ENCODE peak calls at places on chromosomes 4 and X, in eight cellular contexts. P is ovary, D is stomach, H is K562, W is suprapubic skin, M is H1, J is adrenal gland, I is tibial nerve. N is an unnamed sample.

GRCh38 chrX:71098302-71098701 is 2.7 kb downstream of the FOXO4 start:
- DNase-seq in P (peak; percentile 47), H (peak; percentile 86), I (peak; percentile 61), W (no peak), M (no peak), J (peak; percentile 68), D (peak; percentile 60), N (no peak)

GRCh38 chrX:53738370-53738909 is 51.9 kb upstream of the HUWE1 start:
- DNase-seq in W (no peak), H (no peak), J (no peak), M (no peak), I (no peak), D (no peak), P (no peak), N (no peak)

GRCh38 chr4:128639586-128640270 is 169.8 kb upstream of the JADE1 start:
- DNase-seq in D (no peak), H (no peak), W (no peak), P (no peak), M (peak; percentile 41), J (no peak), I (no peak), N (no peak)

GRCh38 chr4:82583897-82584604 is 22.3 kb upstream of the TMEM150C start:
- DNase-seq in J (no peak), I (no peak), H (no peak), M (no peak), P (no peak), D (no peak), W (no peak), N (no peak)

GRCh38 chr4:110183643-110184042 is 14.8 kb downstream of the ELOVL6 start:
- DNase-seq in D (no peak), W (no peak), M (no peak), H (no peak), J (no peak), I (no peak), P (no peak), N (no peak)

GRCh38 chrX:153501530-153501929 is 6.8 kb downstream of the BGN start:
- DNase-seq in W (no peak), P (no peak), I (no peak), D (no peak), H (no peak), M (no peak), J (no peak), N (no peak)

GRCh38 chr4:79906996-79907395 is 166.0 kb downstream of the ANTXR2 start:
- DNase-seq in D (no peak), H (no peak), W (no peak), M (no peak), J (no peak), P (no peak), I (no peak), N (no peak)

GRCh38 chrX:74534569-74535038 is 79.8 kb downstream of the RLIM start:
- DNase-seq in I (no peak), M (no peak), J (no peak), P (no peak), H (no peak), D (no peak), W (no peak), N (peak; percentile 76)

GRCh38 chr4:154877110-154877760 is 96.2 kb downstream of the RBM46 start:
- DNase-seq in D (no peak), M (no peak), J (no peak), W (no peak), H (peak; percentile 4), I (no peak), P (no peak), N (no peak)

GRCh38 chrX:77564824-77565223 is 117.6 kb downstream of the FGF16 start:
- DNase-seq in D (no peak), H (no peak), P (no peak), J (no peak), M (no peak), I (no peak), W (no peak), N (no peak)

GRCh38 chr4:102867278-102868152 is 1.3 kb upstream of the CISD2 start:
- DNase-seq in W (no peak), H (peak; percentile 77), P (no peak), M (no peak), J (no peak), I (no peak), D (no peak), N (no peak)

GRCh38 chr4:188989371-188989770 is 850.1 kb downstream of the TRIML1 start:
- DNase-seq in M (no peak), H (no peak), J (no peak), W (no peak), P (no peak), D (no peak), I (no peak), N (no peak)

GRCh38 chrX:56813318-56813837 is 84.3 kb downstream of the NBDY start:
- DNase-seq in M (no peak), J (peak; percentile 50), W (no peak), P (no peak), D (no peak), I (peak; percentile 19), H (peak; percentile 46), N (peak; percentile 87)

GRCh38 chrX:6695717-6696116 is 160.8 kb upstream of the VCX3A start:
- DNase-seq in J (no peak), M (no peak), D (no peak), P (no peak), W (no peak), I (no peak), H (no peak), N (no peak)

GRCh38 chrX:137166591-137166990 is 132.8 kb upstream of the GPR101 start:
- DNase-seq in I (no peak), M (peak; percentile 57), W (no peak), J (no peak), P (no peak), H (peak; percentile 24), D (peak; percentile 42), N (no peak)

GRCh38 chr4:80307774-80308465 is 27.6 kb upstream of the CFAP299 start:
- DNase-seq in D (no peak), P (peak; percentile 22), J (no peak), W (no peak), H (peak; percentile 42), M (no peak), I (no peak), N (no peak)

GRCh38 chr4:183253451-183253850 is 66.6 kb downstream of the CLDN22 start:
- DNase-seq in P (no peak), D (no peak), W (no peak), H (no peak), J (no peak), M (no peak), I (no peak), N (no peak)

GRCh38 chr4:10087152-10087791 is 29.3 kb downstream of the WDR1 start:
- DNase-seq in H (no peak), I (no peak), W (no peak), M (no peak), D (no peak), J (no peak), P (no peak), N (no peak)

GRCh38 chrX:144586756-144587155 is 660.5 kb upstream of the SPANXN1 start:
- DNase-seq in H (no peak), J (no peak), I (no peak), P (no peak), D (no peak), M (no peak), W (no peak), N (no peak)

GRCh38 chr4:7938513-7939376 is 916 bp downstream of the AFAP1 start:
- DNase-seq in P (peak; percentile 55), D (peak; percentile 38), J (no peak), H (no peak), I (peak; percentile 17), W (no peak), M (no peak), N (no peak)

GRCh38 chrX:45986971-45987370 is 558.2 kb downstream of the ZNF674 start:
- DNase-seq in D (no peak), I (no peak), J (no peak), H (no peak), W (no peak), M (no peak), P (no peak), N (no peak)

GRCh38 chr4:25890653-25891485 is 23.2 kb upstream of the SMIM20 start:
- DNase-seq in M (peak; percentile 54), W (no peak), H (no peak), D (no peak), I (no peak), J (no peak), P (no peak), N (no peak)

DNA sequence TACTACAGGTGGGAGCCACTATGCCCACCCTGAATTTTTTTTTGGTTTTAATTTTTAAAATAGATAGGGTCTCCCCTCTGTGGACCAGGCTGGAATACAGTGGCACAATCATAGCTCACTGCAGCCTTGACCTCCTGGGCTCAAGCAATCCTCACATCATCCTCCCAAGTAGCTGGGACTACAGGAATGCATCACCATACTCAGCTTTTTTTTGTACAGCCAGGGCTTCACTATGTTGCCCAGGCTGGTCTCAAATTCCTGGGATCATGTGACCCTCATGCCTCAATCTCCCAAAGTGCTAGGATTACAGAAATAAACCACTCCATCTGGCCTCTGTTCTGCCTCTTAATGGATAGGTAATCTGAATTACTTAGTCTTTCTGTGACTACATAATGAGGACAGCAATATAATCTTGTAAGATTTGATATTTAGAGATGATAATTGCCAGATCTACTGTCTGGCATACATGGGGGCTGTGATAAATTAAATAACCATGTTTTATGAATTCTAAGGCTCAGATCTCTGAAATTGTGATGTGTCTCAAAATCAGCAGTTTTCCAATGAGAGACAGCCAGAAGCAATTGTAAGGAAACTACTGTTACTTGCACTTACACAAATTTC is 26.7 kb downstream of the PDS5A start:
- DNase-seq in H (no peak), W (no peak), J (no peak), D (no peak), P (no peak), M (no peak), I (no peak), N (no peak)
- H3K27ac ChIP-seq in H (no peak overlapping the region), W (no peak overlapping the region), J (no peak overlapping the region), D (no peak overlapping the region), P (no peak overlapping the region), M (no peak overlapping the region), I (no peak overlapping the region), N (no peak overlapping the region)

DNA sequence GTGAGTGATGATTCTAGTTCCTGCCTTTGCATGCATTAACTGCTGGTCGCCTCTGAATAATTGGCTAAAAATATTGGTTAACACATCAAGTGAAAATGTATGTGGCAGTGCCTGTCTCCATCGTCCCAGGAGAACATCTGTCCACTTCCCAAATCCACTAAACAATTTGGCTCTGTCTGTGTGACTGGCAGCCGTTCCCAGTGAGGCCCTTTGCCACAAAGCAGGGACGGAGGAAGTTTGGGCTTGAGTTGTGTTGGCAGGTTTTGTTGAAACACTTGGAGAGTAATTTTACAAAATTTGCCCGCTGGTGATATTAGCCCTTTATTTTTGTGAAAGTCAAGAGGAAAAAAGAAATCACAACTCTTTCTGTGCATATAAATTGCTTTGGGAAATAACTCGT is 730.6 kb upstream of the SLIT2 start:
- DNase-seq in D (no peak), W (no peak), P (no peak), H (no peak), J (no peak), M (no peak), I (no peak), N (no peak)
- H3K9me3 ChIP-seq in D (no peaks in the 10 kb centered on the region), W (no peaks in the 10 kb centered on the region), P (no peaks in the 10 kb centered on the region), H (no peaks in the 10 kb centered on the region), J (no peaks in the 10 kb centered on the region), M (no peaks in the 10 kb centered on the region), I (no peaks in the 10 kb centered on the region), N (no peaks in the 10 kb centered on the region)

GRCh38 chr4:2934813-2935761 is 28.1 kb downstream of the NOP14 start:
- DNase-seq in H (peak; percentile 96), M (peak; percentile 97), P (peak; percentile 99), J (peak; percentile 97), I (peak; percentile 97), D (peak; percentile 98), W (peak; percentile 97), N (peak; percentile 90)
- TF ChIP-seq POLR2A in H (peak; percentile 93), M (no peak), P (peak; percentile 93), J (peak; percentile 91), I (peak; percentile 92), D (no peak), W (peak; percentile 82), N (peak; percentile 94)

GRCh38 chrX:96703379-96703778 is 18.7 kb downstream of the DIAPH2 start:
- DNase-seq in H (no peak), D (no peak), I (no peak), J (no peak), W (no peak), M (no peak), P (no peak), N (no peak)
- H3K27ac ChIP-seq in H (no peak overlapping the region), D (no peak overlapping the region), I (no peak overlapping the region), J (no peak overlapping the region), W (no peak overlapping the region), M (no peak overlapping the region), P (no peak overlapping the region), N (no peak overlapping the region)